ENCODE peak calls at places on chromosome 3, in four cellular contexts. L, U, Z and F are unnamed samples.

GRCh38 chr3:55490194-55490913 is 3.2 kb upstream of the WNT5A start:
- DNase-seq in L (no peak), U (no peak), Z (no peak), F (no peak)

GRCh38 chr3:180804871-180805430 is 107.5 kb upstream of the FXR1 start:
- DNase-seq in L (no peak), U (no peak), Z (no peak), F (no peak)

GRCh38 chr3:191432162-191432561 is 28.8 kb upstream of the PYDC2 start:
- DNase-seq in L (no peak), U (no peak), Z (no peak), F (no peak)

GRCh38 chr3:123414958-123415792 is 33.7 kb downstream of the ADCY5 start:
- DNase-seq in L (no peak), U (no peak), Z (no peak), F (no peak)

GRCh38 chr3:128447561-128448013 is 19.1 kb downstream of the DNAJB8 start:
- DNase-seq in L (no peak), U (no peak), Z (no peak), F (no peak)

GRCh38 chr3:114035146-114035545 is 21.2 kb downstream of the CCDC191 start:
- DNase-seq in L (no peak), U (no peak), Z (no peak), F (peak; percentile 4)

GRCh38 chr3:58036287-58037032 is 28.2 kb downstream of the FLNB start:
- DNase-seq in L (no peak), U (no peak), Z (no peak), F (no peak)

GRCh38 chr3:10644189-10644588 is 138.8 kb upstream of the ATP2B2 start:
- DNase-seq in L (no peak), U (no peak), Z (no peak), F (no peak)

GRCh38 chr3:33687406-33688010 is 30.5 kb downstream of the CLASP2 start:
- DNase-seq in L (no peak), U (no peak), Z (no peak), F (no peak)

GRCh38 chr3:8972614-8973013 is 9.3 kb upstream of the RAD18 start:
- DNase-seq in L (no peak), U (no peak), Z (no peak), F (no peak)

GRCh38 chr3:85576091-85576690 is 617.4 kb downstream of the CADM2 start:
- DNase-seq in L (peak; percentile 14), U (no peak), Z (peak; percentile 27), F (no peak)

GRCh38 chr3:123383101-123384053 is 65.5 kb downstream of the ADCY5 start:
- DNase-seq in L (no peak), U (no peak), Z (no peak), F (peak; percentile 26)

GRCh38 chr3:97138914-97139541 is 324.6 kb downstream of the EPHA6 start:
- DNase-seq in L (no peak), U (no peak), Z (no peak), F (no peak)

GRCh38 chr3:29764059-29764458 is 483.2 kb downstream of the RBMS3 start:
- DNase-seq in L (peak; percentile 77), U (no peak), Z (no peak), F (no peak)

GRCh38 chr3:98556164-98557130 is 24.7 kb downstream of the GPR15 start:
- DNase-seq in L (no peak), U (no peak), Z (no peak), F (no peak)

GRCh38 chr3:69959581-69959980 is 40.0 kb upstream of the SAMMSON start:
- DNase-seq in L (no peak), U (no peak), Z (no peak), F (no peak)

GRCh38 chr3:17982211-17982880 is 239.9 kb upstream of the TBC1D5 start:
- DNase-seq in L (no peak), U (no peak), Z (no peak), F (no peak)